ENCODE peak calls at places on chromosomes 7 and 10, in nine cellular contexts. W, I, P, K, E, G, B, S and T are unnamed samples.

GRCh38 chr10:44033008-44033407 is 351.9 kb downstream of the CXCL12 start:
- DNase-seq in G (no peak), B (no peak), K (no peak), S (no peak), P (no peak), I (no peak), W (no peak), E (no peak), T (no peak)

GRCh38 chr7:123727071-123727837 is 21.5 kb downstream of the WASL start:
- DNase-seq in S (no peak), G (no peak), P (no peak), E (no peak), B (no peak), K (no peak), W (peak; percentile 53), I (peak; percentile 12), T (no peak)

GRCh38 chr10:62058476-62058875 is 157.0 kb downstream of the ARID5B start:
- DNase-seq in G (no peak), B (no peak), E (no peak), P (no peak), S (no peak), K (no peak), I (no peak), W (no peak), T (no peak)

GRCh38 chr7:50937727-50938126 is 155.0 kb upstream of the GRB10 start:
- DNase-seq in P (no peak), I (no peak), S (no peak), W (no peak), G (no peak), B (no peak), K (no peak), E (no peak), T (no peak)

GRCh38 chr10:72152286-72152685 is 63.5 kb upstream of the ANAPC16 start:
- DNase-seq in P (no peak), K (no peak), I (no peak), W (no peak), S (no peak), G (no peak), B (no peak), E (peak; percentile 49), T (no peak)

GRCh38 chr10:667096-667495 is 22.4 kb downstream of the DIP2C start:
- DNase-seq in K (no peak), G (no peak), W (no peak), S (no peak), B (no peak), P (no peak), I (no peak), E (no peak), T (no peak)

GRCh38 chr7:9148687-9149086 is 715.3 kb downstream of the NXPH1 start:
- DNase-seq in W (no peak), P (no peak), K (no peak), I (no peak), B (no peak), E (no peak), S (no peak), G (no peak), T (no peak)

GRCh38 chr7:121328508-121329459 is at the start of gene WNT16:
- DNase-seq in P (no peak), K (no peak), E (no peak), W (no peak), I (no peak), B (no peak), G (no peak), S (no peak), T (peak; percentile 7)

GRCh38 chr7:66640802-66641525 is 12.3 kb downstream of the KCTD7 start:
- DNase-seq in W (peak; percentile 63), K (no peak), E (peak; percentile 42), P (no peak), I (peak; percentile 55), B (no peak), S (no peak), G (no peak), T (no peak)

GRCh38 chr7:81233208-81233940 is 314.5 kb upstream of the SEMA3C start:
- DNase-seq in I (no peak), K (no peak), P (no peak), W (no peak), S (no peak), G (no peak), E (no peak), B (no peak), T (no peak)

GRCh38 chr10:73332379-73332778 is 26.3 kb downstream of the CFAP70 start:
- DNase-seq in P (no peak), K (no peak), I (no peak), E (no peak), G (no peak), B (peak; percentile 2), W (no peak), S (no peak), T (no peak)

GRCh38 chr10:99544322-99544721 is 11.6 kb downstream of the NKX2-3 start:
- DNase-seq in K (no peak), G (no peak), S (no peak), W (no peak), I (no peak), P (no peak), E (no peak), B (no peak), T (no peak)

GRCh38 chr10:36383349-36383748 is 741.3 kb upstream of the FZD8 start:
- DNase-seq in B (no peak), E (no peak), K (no peak), G (no peak), I (no peak), S (no peak), P (no peak), W (no peak), T (no peak)

GRCh38 chr10:132488231-132488821 is 49.3 kb upstream of the INPP5A start:
- DNase-seq in G (no peak), I (no peak), W (no peak), E (no peak), K (no peak), B (no peak), S (no peak), P (no peak), T (no peak)

GRCh38 chr7:46933596-46933995 is 648.3 kb downstream of the TNS3 start:
- DNase-seq in K (no peak), B (peak; percentile 69), S (no peak), G (no peak), W (no peak), E (no peak), P (no peak), I (no peak), T (no peak)

GRCh38 chr7:122846591-122846990 is 39.7 kb downstream of the CADPS2 start:
- DNase-seq in S (no peak), B (no peak), I (no peak), E (no peak), P (no peak), K (no peak), W (no peak), G (no peak), T (no peak)

GRCh38 chr7:37901236-37901827 is 15.3 kb downstream of the SFRP4 start:
- DNase-seq in P (no peak), E (peak; percentile 60), K (no peak), I (peak; percentile 47), W (peak; percentile 56), G (no peak), B (peak; percentile 53), S (no peak), T (no peak)

GRCh38 chr10:48773580-48773979 is 88.9 kb downstream of the WDFY4 start:
- DNase-seq in W (no peak), B (no peak), G (no peak), K (no peak), I (no peak), E (no peak), P (no peak), S (no peak), T (no peak)

GRCh38 chr10:17115683-17116082 is 13.9 kb downstream of the CUBN start:
- DNase-seq in B (no peak), W (no peak), K (no peak), P (no peak), E (no peak), S (no peak), I (peak; percentile 51), G (no peak), T (no peak)

GRCh38 chr7:24756545-24756988 is 697 bp downstream of the GSDME start:
- DNase-seq in G (no peak), B (no peak), W (no peak), P (no peak), S (no peak), I (peak; percentile 58), E (peak; percentile 20), K (no peak), T (peak; percentile 46)

GRCh38 chr7:25940086-25940906 is 211.7 kb upstream of the NFE2L3 start:
- DNase-seq in K (no peak), W (no peak), E (no peak), I (no peak), B (peak; percentile 90), P (no peak), G (no peak), S (no peak), T (no peak)

GRCh38 chr10:14838582-14839304 is 637 bp downstream of the HSPA14 start:
- DNase-seq in I (peak; percentile 58), E (peak; percentile 8), K (peak; percentile 18), W (peak; percentile 18), P (no peak), B (peak; percentile 19), G (no peak), S (peak; percentile 4), T (peak; percentile 44)

GRCh38 chr10:96309631-96310358 is 5.6 kb downstream of the DNTT start:
- DNase-seq in W (no peak), I (no peak), E (no peak), P (no peak), G (no peak), S (no peak), K (no peak), B (no peak), T (no peak)

GRCh38 chr10:122475130-122475529 is 13.8 kb downstream of the HTRA1 start:
- DNase-seq in K (no peak), G (peak; percentile 74), E (no peak), B (no peak), S (no peak), P (no peak), W (no peak), I (no peak), T (no peak)

GRCh38 chr10:45487738-45488137 is 113.7 kb downstream of the ALOX5 start:
- DNase-seq in E (no peak), I (no peak), G (no peak), K (no peak), W (no peak), P (no peak), S (no peak), B (no peak), T (no peak)

GRCh38 chr7:14850039-14850438 is 52.5 kb downstream of the DGKB start:
- DNase-seq in G (no peak), E (no peak), S (no peak), K (no peak), B (no peak), P (no peak), I (no peak), W (no peak), T (no peak)

GRCh38 chr10:102837230-102837721 is at the start of gene CYP17A1:
- DNase-seq in I (peak; percentile 33), B (no peak), G (no peak), S (no peak), W (no peak), P (no peak), K (no peak), E (no peak), T (no peak)

GRCh38 chr7:106167439-106168136 is 55.5 kb upstream of the SYPL1 start:
- DNase-seq in S (no peak), G (no peak), E (no peak), P (no peak), K (no peak), B (no peak), W (no peak), I (no peak), T (no peak)

GRCh38 chr10:22229756-22230330 is 12.0 kb upstream of the EBLN1 start:
- DNase-seq in G (no peak), I (no peak), E (peak; percentile 64), S (peak; percentile 16), B (peak; percentile 73), K (no peak), W (no peak), P (no peak), T (no peak)

GRCh38 chr10:47027108-47027811 is 116.0 kb downstream of the PTPN20 start:
- DNase-seq in P (no peak), I (no peak), G (no peak), W (no peak), E (no peak), B (no peak), K (no peak), S (no peak), T (no peak)

GRCh38 chr10:129501652-129502436 is 34.8 kb downstream of the MGMT start:
- DNase-seq in K (no peak), S (no peak), P (no peak), B (peak; percentile 1), I (no peak), G (no peak), W (no peak), E (no peak), T (no peak)